ENCODE peak calls at places on chromosomes 4 and X, in four cellular contexts. T is brain microvascular endothelial cell, U is substantia nigra, F is GM23338. L is an unnamed sample.
A peak's percentile ranks its signal among the peaks of the same experiment; 100 is the strongest.

GRCh38 chr4:184287697-184288255 is 70.1 kb upstream of the ENPP6 start:
- DNase-seq in U (no peak), F (peak; percentile 29), T (peak; percentile 47), L (peak; percentile 44)

GRCh38 chrX:71253253-71254091 is 468 bp downstream of the ZMYM3 start:
- DNase-seq in U (no peak), F (peak; percentile 55), T (peak; percentile 14), L (peak; percentile 51)

GRCh38 chr4:186844059-186844681 is 120.5 kb upstream of the FAT1 start:
- DNase-seq in U (no peak), F (no peak), T (peak; percentile 52), L (no peak)

GRCh38 chr4:184815046-184815877 is 10.5 kb downstream of the ACSL1 start:
- DNase-seq in U (peak; percentile 29), T (peak; percentile 80), F (no peak), L (peak; percentile 40)

GRCh38 chr4:77151246-77151645 is 5.8 kb upstream of the CCNG2 start:
- DNase-seq in T (no peak), F (no peak), U (no peak), L (no peak)

GRCh38 chr4:24160358-24160757 is 270.5 kb upstream of the PPARGC1A start:
- DNase-seq in F (no peak), T (no peak), U (no peak), L (no peak)

GRCh38 chrX:110086162-110086915 is 83.4 kb downstream of the TMEM164 start:
- DNase-seq in F (no peak), T (peak; percentile 33), U (no peak), L (no peak)

GRCh38 chr4:104451573-104451972 is 43.1 kb downstream of the CXXC4 start:
- DNase-seq in F (peak; percentile 55), U (no peak), T (no peak), L (no peak)

GRCh38 chr4:38302910-38303309 is 342.7 kb downstream of the PTTG2 start:
- DNase-seq in T (no peak), U (no peak), F (no peak), L (no peak)

GRCh38 chr4:22348410-22348809 is 167.5 kb downstream of the ADGRA3 start:
- DNase-seq in U (no peak), F (no peak), T (no peak), L (no peak)

GRCh38 chr4:184280591-184281071 is 63.0 kb upstream of the ENPP6 start:
- DNase-seq in T (no peak), F (no peak), U (no peak), L (peak; percentile 8)

GRCh38 chr4:99887837-99888236 is 6.4 kb downstream of the LAMTOR3 start:
- DNase-seq in T (no peak), U (no peak), F (no peak), L (no peak)

GRCh38 chr4:160724063-160724462 is 1439.7 kb downstream of the FSTL5 start:
- DNase-seq in T (no peak), F (peak; percentile 7), U (no peak), L (no peak)

GRCh38 chrX:102067966-102068723 is 57.3 kb upstream of the TCEAL2 start:
- DNase-seq in U (no peak), F (peak; percentile 21), T (peak; percentile 24), L (no peak)

GRCh38 chr4:42646999-42647541 is 9.8 kb downstream of the ATP8A1 start:
- DNase-seq in T (no peak), F (no peak), U (no peak), L (no peak)

GRCh38 chr4:140343303-140343702 is 30.1 kb upstream of the SCOC start:
- DNase-seq in T (no peak), U (no peak), F (no peak), L (no peak)

GRCh38 chrX:9848718-9849481 is 62.7 kb downstream of the SHROOM2 start:
- DNase-seq in T (no peak), F (no peak), U (no peak), L (no peak)

GRCh38 chr4:39023059-39023458 is 9.2 kb downstream of the TMEM156 start:
- DNase-seq in T (no peak), U (no peak), F (no peak), L (no peak)

GRCh38 chr4:133394971-133395627 is 246.0 kb downstream of the PCDH10 start:
- DNase-seq in F (no peak), T (no peak), U (no peak), L (no peak)

GRCh38 chrX:135977611-135978010 is 3.8 kb upstream of the MMGT1 start:
- DNase-seq in U (no peak), F (no peak), T (no peak), L (no peak)

GRCh38 chr4:95599777-95600436 is 51.1 kb upstream of the UNC5C start:
- DNase-seq in T (no peak), U (no peak), F (no peak), L (no peak)

GRCh38 chrX:14673764-14674163 is 144.4 kb downstream of the GLRA2 start:
- DNase-seq in U (no peak), T (peak; percentile 84), F (no peak), L (no peak)

GRCh38 chr4:6041794-6042193 is 23.6 kb upstream of the C4orf50 start:
- DNase-seq in T (no peak), F (no peak), U (no peak), L (no peak)

GRCh38 chrX:114058988-114059418 is 524.9 kb upstream of the HTR2C start:
- DNase-seq in T (no peak), F (no peak), U (no peak), L (no peak)

GRCh38 chrX:57286507-57287251 is at the start of gene FAAH2:
- DNase-seq in F (peak; percentile 74), U (no peak), T (no peak), L (peak; percentile 66)

GRCh38 chr4:121307441-121308327 is 73.1 kb downstream of the QRFPR start:
- DNase-seq in T (peak; percentile 40), F (peak; percentile 85), U (no peak), L (peak; percentile 58)

GRCh38 chr4:79272761-79273160 is 53.1 kb downstream of the NAA11 start:
- DNase-seq in F (no peak), T (no peak), U (no peak), L (no peak)

GRCh38 chrX:122582280-122582679 is 601.8 kb upstream of the GRIA3 start:
- DNase-seq in U (no peak), F (no peak), T (no peak), L (no peak)

GRCh38 chrX:14697453-14697852 is 168.1 kb downstream of the GLRA2 start:
- DNase-seq in T (no peak), F (peak; percentile 64), U (no peak), L (peak; percentile 47)

GRCh38 chr4:54484361-54484760 is 173.4 kb upstream of the KIT start:
- DNase-seq in T (no peak), U (no peak), F (no peak), L (no peak)

GRCh38 chr4:123418486-123418931 is 21.9 kb downstream of the SPRY1 start:
- DNase-seq in F (peak; percentile 93), T (peak; percentile 90), U (no peak), L (peak; percentile 74)

GRCh38 chr4:36618102-36618501 is 336.7 kb downstream of the DTHD1 start:
- DNase-seq in U (no peak), T (no peak), F (no peak), L (no peak)

L was measured in H9.